ENCODE peak calls at places on chromosomes 5 and 9, in seven cellular contexts. J is GM10248; A is heart right ventricle; V is RWPE1; N is HS-5; S is CD4-positive, alpha-beta memory T cell; P is Panc1. F is an unnamed sample.

GRCh38 chr5:38968665-38969064 is 105.5 kb downstream of the RICTOR start:
- DNase-seq in N (no peak), S (no peak), A (no peak), P (no peak), J (no peak), V (no peak), F (no peak)

GRCh38 chr5:75668988-75669760 is 48.1 kb downstream of the POC5 start:
- DNase-seq in A (peak), J (peak), V (peak), N (no peak), S (no peak), P (no peak), F (no peak)

GRCh38 chr5:106331415-106331814 is 1339.3 kb downstream of the EFNA5 start:
- DNase-seq in A (no peak), J (no peak), P (no peak), V (no peak), S (no peak), N (peak), F (no peak)

GRCh38 chr5:158522761-158523160 is 577.0 kb downstream of the EBF1 start:
- DNase-seq in V (no peak), S (no peak), A (peak), P (no peak), N (no peak), J (no peak), F (no peak)

GRCh38 chr5:173378727-173379126 is 50.5 kb upstream of the STC2 start:
- DNase-seq in N (no peak), J (no peak), S (no peak), A (no peak), P (no peak), V (no peak), F (no peak)

GRCh38 chr9:113675475-113675941 is 200.6 kb upstream of the ZNF618 start:
- DNase-seq in V (peak), S (no peak), N (peak), P (no peak), J (no peak), A (peak), F (no peak)

GRCh38 chr5:116507941-116508655 is 66.5 kb downstream of the SEMA6A start:
- DNase-seq in A (no peak), S (no peak), V (no peak), N (no peak), P (no peak), J (no peak), F (no peak)

GRCh38 chr5:86039351-86039750 is 578.4 kb upstream of the COX7C start:
- DNase-seq in A (no peak), S (no peak), J (no peak), V (no peak), N (no peak), P (no peak), F (no peak)

GRCh38 chr9:37383876-37384715 is 38.4 kb upstream of the GRHPR start:
- DNase-seq in A (no peak), J (no peak), V (no peak), N (no peak), P (no peak), S (no peak), F (no peak)

GRCh38 chr5:73447234-73448071 is 1.1 kb downstream of the FOXD1 start:
- DNase-seq in P (no peak), A (no peak), S (peak), N (no peak), V (no peak), J (no peak), F (no peak)

GRCh38 chr5:42591026-42591425 is 165.6 kb upstream of the CCDC152 start:
- DNase-seq in S (no peak), A (peak), N (no peak), V (no peak), J (no peak), P (no peak), F (no peak)